ENCODE peak calls at places on chromosomes 4 and X, in nine cellular contexts. G, P, H, F, Z, E, W, I and U are unnamed samples.

GRCh38 chr4:83075696-83076095 is 38.8 kb downstream of the PLAC8 start:
- DNase-seq in G (peak), P (no peak), H (no peak), F (no peak), Z (no peak), E (no peak), W (no peak), I (no peak), U (no peak)

GRCh38 chrX:133676344-133677122 is 261.2 kb upstream of the GPC4 start:
- DNase-seq in G (no peak), P (peak), H (no peak), F (no peak), Z (no peak), E (no peak), W (no peak), I (no peak), U (no peak)

GRCh38 chr4:8593268-8594096 is 917 bp downstream of the CPZ start:
- DNase-seq in G (no peak), P (no peak), H (no peak), F (no peak), Z (peak), E (no peak), W (no peak), I (no peak), U (no peak)

GRCh38 chrX:38774249-38774648 is 27.0 kb upstream of the MID1IP1 start:
- DNase-seq in G (peak), P (no peak), H (no peak), F (no peak), Z (no peak), E (no peak), W (no peak), I (no peak), U (no peak)

GRCh38 chr4:64248151-64248550 is 161.1 kb downstream of the TECRL start:
- DNase-seq in G (no peak), P (no peak), H (no peak), F (no peak), Z (no peak), E (no peak), W (no peak), I (no peak), U (no peak)

GRCh38 chr4:108205859-108206258 is 37.1 kb upstream of the LEF1 start:
- DNase-seq in G (no peak), P (no peak), H (no peak), F (no peak), Z (no peak), E (no peak), W (no peak), I (no peak), U (no peak)

GRCh38 chr4:6122496-6122895 is 77.9 kb downstream of the JAKMIP1 start:
- DNase-seq in G (no peak), P (no peak), H (no peak), F (no peak), Z (no peak), E (no peak), W (no peak), I (no peak), U (no peak)

GRCh38 chr4:7607156-7607910 is 172.6 kb upstream of the PSAPL1 start:
- DNase-seq in G (peak), P (peak), H (no peak), F (no peak), Z (no peak), E (no peak), W (no peak), I (no peak), U (no peak)

GRCh38 chr4:174218127-174218790 is 65.2 kb downstream of the FBXO8 start:
- DNase-seq in G (peak), P (no peak), H (no peak), F (no peak), Z (peak), E (no peak), W (no peak), I (no peak), U (no peak)
- H3K4me3 ChIP-seq in G (peak), P (no peak), H (peak), F (peak), Z (peak), E (peak), W (no peak), I (no peak), U (no peak)

DNA sequence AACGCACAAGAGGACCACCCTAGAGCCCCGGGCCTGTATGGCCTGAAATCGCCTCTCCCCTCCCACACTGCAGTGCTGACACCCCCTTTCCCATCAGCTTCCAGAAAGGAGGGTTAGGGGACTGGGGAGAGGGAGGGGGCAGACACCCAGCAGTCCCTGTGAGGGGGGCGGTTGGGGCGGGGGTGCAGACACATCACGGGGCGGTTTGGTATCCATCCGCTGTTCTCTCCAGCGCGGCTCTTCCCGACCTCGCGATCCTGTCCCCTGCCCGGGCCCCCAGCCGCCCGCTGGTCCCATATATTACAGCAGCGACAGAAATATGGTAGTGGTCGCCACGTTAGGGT is 404 bp upstream of the GPRASP2 start:
- DNase-seq in G (no peak), P (no peak), H (no peak), F (no peak), Z (peak), E (no peak), W (no peak), I (no peak), U (no peak)
- H3K4me3 ChIP-seq in G (peak), P (no peak), H (peak), F (peak), Z (peak), E (peak), W (no peak), I (no peak), U (no peak)

DNA sequence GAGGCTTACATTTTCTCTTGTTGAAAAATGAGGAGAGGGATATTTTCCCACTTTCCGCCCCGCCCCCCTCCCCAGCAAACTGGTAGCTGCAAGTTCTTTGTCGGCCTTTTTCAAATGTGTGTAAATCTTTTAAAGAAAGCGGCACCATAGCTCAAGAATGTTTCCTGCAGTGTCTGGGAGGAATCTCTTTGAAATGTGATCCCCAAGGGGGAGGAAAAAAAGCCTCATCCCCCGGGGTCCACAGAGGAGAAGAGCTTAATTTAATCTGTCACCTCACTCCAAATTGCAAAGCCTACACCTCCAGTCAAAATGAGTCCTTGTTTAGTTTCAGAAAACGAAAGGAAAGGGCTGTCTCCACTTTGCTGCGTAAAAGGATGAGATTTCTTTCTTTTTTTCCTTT is 34.8 kb downstream of the ASMT start:
- DNase-seq in G (no peak), P (no peak), H (no peak), F (no peak), Z (peak), E (no peak), W (no peak), I (no peak), U (no peak)
- H3K4me3 ChIP-seq in G (peak), P (no peak), H (no peak), F (no peak), Z (peak), E (no peak), W (no peak), I (no peak), U (no peak)

GRCh38 chr4:76782837-76783236 is 115.1 kb downstream of the SOWAHB start:
- DNase-seq in G (peak), P (no peak), H (no peak), F (no peak), Z (no peak), E (no peak), W (no peak), I (no peak), U (no peak)
- H3K4me3 ChIP-seq in G (peak), P (no peak), H (no peak), F (no peak), Z (no peak), E (peak), W (no peak), I (no peak), U (no peak)

GRCh38 chrX:71909956-71910355 is 689 bp upstream of the NHSL2 start:
- DNase-seq in G (peak), P (no peak), H (no peak), F (no peak), Z (peak), E (no peak), W (no peak), I (no peak), U (no peak)
- H3K4me3 ChIP-seq in G (peak), P (no peak), H (peak), F (peak), Z (peak), E (no peak), W (no peak), I (no peak), U (no peak)